ENCODE peak calls at places on chromosomes 13 and 19, in five cellular contexts. H, T, P, Q and E are unnamed samples.
A peak's percentile ranks its signal among the peaks of the same experiment; 100 is the strongest.

GRCh38 chr19:47023448-47023794 is 3.8 kb downstream of the NPAS1 start:
- DNase-seq in Q (no peak), T (no peak), P (no peak), H (no peak), E (no peak)

GRCh38 chr13:45352031-45352430 is 11.0 kb upstream of the TPT1 start:
- DNase-seq in Q (no peak), P (no peak), H (no peak), T (no peak), E (no peak)

GRCh38 chr19:14450168-14450874 is 17.2 kb downstream of the PKN1 start:
- DNase-seq in Q (peak; percentile 61), P (peak; percentile 35), H (no peak), T (no peak), E (peak; percentile 49)

GRCh38 chr13:106276876-106277275 is 258.6 kb downstream of the EFNB2 start:
- DNase-seq in T (no peak), P (no peak), Q (no peak), H (no peak), E (no peak)

GRCh38 chr13:83221813-83222241 is 660.4 kb downstream of the SLITRK1 start:
- DNase-seq in H (no peak), P (no peak), T (no peak), Q (no peak), E (no peak)

GRCh38 chr13:42883771-42884170 is 102.4 kb downstream of the FAM216B start:
- DNase-seq in H (no peak), Q (no peak), P (no peak), T (no peak), E (no peak)

GRCh38 chr19:55486971-55487883 is 1.0 kb upstream of the SSC5D start:
- DNase-seq in P (no peak), H (no peak), Q (no peak), T (no peak), E (no peak)

GRCh38 chr19:35742121-35742724 is at the start of gene IGFLR1:
- DNase-seq in P (no peak), T (no peak), H (peak; percentile 89), Q (no peak), E (peak; percentile 59)

GRCh38 chr13:65453982-65454381 is 1776.2 kb downstream of the PCDH9 start:
- DNase-seq in Q (no peak), H (no peak), T (no peak), P (no peak), E (no peak)

GRCh38 chr13:72141845-72142470 is 275.0 kb upstream of the DACH1 start:
- DNase-seq in Q (no peak), T (no peak), P (no peak), H (no peak), E (no peak)

GRCh38 chr13:99382428-99383133 is 75.4 kb upstream of the GPR183 start:
- DNase-seq in T (no peak), Q (no peak), H (peak; percentile 50), P (no peak), E (no peak)

GRCh38 chr19:18293642-18294466 is 12.4 kb upstream of the JUND start:
- DNase-seq in T (no peak), Q (no peak), H (no peak), P (no peak), E (no peak)

GRCh38 chr19:6739884-6740588 is 556 bp downstream of the TRIP10 start:
- DNase-seq in Q (peak; percentile 46), H (no peak), T (no peak), P (peak; percentile 63), E (no peak)

GRCh38 chr13:34469212-34469983 is 472.7 kb upstream of the NBEA start:
- DNase-seq in T (no peak), Q (no peak), P (no peak), H (no peak), E (no peak)

GRCh38 chr19:54160182-54160811 is 776 bp upstream of the LENG1 start:
- DNase-seq in Q (no peak), T (no peak), H (no peak), P (no peak), E (no peak)

GRCh38 chr13:91721413-91721812 is 323.0 kb downstream of the GPC5 start:
- DNase-seq in P (no peak), Q (no peak), T (no peak), H (no peak), E (no peak)

GRCh38 chr13:112601351-112601750 is 13.4 kb upstream of the TUBGCP3 start:
- DNase-seq in Q (no peak), P (no peak), T (no peak), H (no peak), E (no peak)

GRCh38 chr13:98632971-98633370 is 56.1 kb upstream of the STK24 start:
- DNase-seq in T (no peak), H (no peak), P (no peak), Q (no peak), E (no peak)

GRCh38 chr13:27977476-27978300 is 8.6 kb upstream of the CDX2 start:
- DNase-seq in H (no peak), Q (no peak), T (no peak), P (no peak), E (no peak)

GRCh38 chr13:27171244-27171829 is at the start of gene USP12:
- DNase-seq in Q (no peak), H (peak; percentile 45), T (peak; percentile 70), P (peak; percentile 43), E (no peak)

GRCh38 chr13:46178143-46178542 is 3.8 kb downstream of the LCP1 start:
- DNase-seq in T (no peak), H (no peak), Q (no peak), P (no peak), E (no peak)

GRCh38 chr19:58409010-58409790 is 751 bp downstream of the ZNF584 start:
- DNase-seq in T (peak; percentile 54), Q (peak; percentile 21), P (peak; percentile 33), H (no peak), E (no peak)

GRCh38 chr13:102440259-102440936 is 38.5 kb upstream of the FGF14 start:
- DNase-seq in H (no peak), Q (no peak), T (peak; percentile 49), P (no peak), E (no peak)

GRCh38 chr13:53398051-53398450 is 369.4 kb downstream of the OLFM4 start:
- DNase-seq in H (no peak), P (no peak), Q (no peak), T (no peak), E (no peak)

GRCh38 chr19:11649941-11650340 is 52.7 kb downstream of the ZNF627 start:
- DNase-seq in H (no peak), T (no peak), P (no peak), Q (no peak), E (no peak)

GRCh38 chr13:41409611-41410010 is 47.7 kb upstream of the RGCC start:
- DNase-seq in T (no peak), Q (no peak), P (no peak), H (no peak), E (no peak)

GRCh38 chr19:33502991-33503790 is 18.4 kb downstream of the PEPD start:
- DNase-seq in H (no peak), T (no peak), P (no peak), Q (no peak), E (no peak)

GRCh38 chr13:64912141-64912540 is 2318.0 kb downstream of the PCDH9 start:
- DNase-seq in T (no peak), H (no peak), Q (no peak), P (no peak), E (no peak)

GRCh38 chr19:38759590-38760003 is 13.7 kb downstream of the LGALS7 start:
- DNase-seq in P (no peak), H (no peak), Q (no peak), T (no peak), E (no peak)

GRCh38 chr19:17806945-17807344 is 12.0 kb downstream of the B3GNT3 start:
- DNase-seq in Q (no peak), T (no peak), P (no peak), H (no peak), E (no peak)

GRCh38 chr19:51688665-51689571 is 4.2 kb upstream of the SPACA6 start:
- DNase-seq in P (peak; percentile 93), H (no peak), T (peak; percentile 96), Q (peak; percentile 79), E (no peak)

GRCh38 chr13:23903906-23904280 is 6.6 kb upstream of the C1QTNF9B start:
- DNase-seq in Q (peak; percentile 34), P (no peak), T (no peak), H (no peak), E (no peak)

GRCh38 chr13:23902975-23903905 is 5.9 kb upstream of the C1QTNF9B start:
- DNase-seq in T (no peak), H (no peak), Q (peak; percentile 38), P (peak; percentile 17), E (no peak)

GRCh38 chr13:23901365-23901764 is 4.1 kb upstream of the C1QTNF9B start:
- DNase-seq in Q (no peak), T (no peak), P (no peak), H (no peak), E (no peak)

GRCh38 chr13:23898101-23898500 is 799 bp upstream of the C1QTNF9B start:
- DNase-seq in P (no peak), Q (no peak), H (no peak), T (no peak), E (no peak)

DNA sequence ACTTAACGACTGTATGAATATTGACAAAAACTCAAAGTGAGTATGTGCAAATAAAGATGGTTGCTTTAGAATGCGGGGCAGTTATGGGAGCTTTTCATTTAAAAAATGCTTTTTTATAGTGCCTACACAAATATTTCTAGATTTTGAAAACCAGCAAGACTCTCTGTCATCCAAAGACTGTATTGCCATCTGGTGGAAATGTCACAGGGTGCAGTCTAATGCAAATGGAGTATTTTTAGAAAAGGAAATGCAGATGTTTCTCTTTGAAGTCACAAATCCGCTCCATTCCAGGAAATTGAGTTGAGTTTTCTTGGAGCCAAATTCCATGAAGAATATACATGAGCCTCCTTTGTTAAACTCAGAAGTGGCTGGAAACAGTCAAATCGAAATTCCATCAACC is 2.3 kb upstream of the C1QTNF9B start:
- DNase-seq in P (no peak), H (no peak), T (no peak), Q (peak; percentile 50), E (peak; percentile 15)
- TF ChIP-seq CTCF in P (peak; percentile 77), H (peak; percentile 72), T (peak; percentile 71), Q (peak; percentile 52), E (peak; percentile 69)

GRCh38 chr19:12884926-12885748 is 1.9 kb downstream of the KLF1 start:
- DNase-seq in Q (peak; percentile 77), T (peak; percentile 67), H (peak; percentile 73), P (peak; percentile 71), E (peak; percentile 80)

GRCh38 chr19:12882589-12882988 is 1.3 kb upstream of the DNASE2 start:
- DNase-seq in Q (no peak), P (no peak), H (no peak), T (no peak), E (no peak)

GRCh38 chr19:12884202-12884601 is 2.8 kb downstream of the KLF1 start:
- DNase-seq in T (no peak), P (no peak), H (no peak), Q (no peak), E (no peak)

GRCh38 chr19:12885749-12886706 is 973 bp downstream of the KLF1 start:
- DNase-seq in Q (no peak), P (no peak), T (no peak), H (no peak), E (no peak)

GRCh38 chr19:12884627-12884925 is 2.4 kb downstream of the KLF1 start:
- DNase-seq in H (no peak), P (no peak), T (no peak), Q (no peak), E (no peak)
- TF ChIP-seq CTCF in H (no peak), P (no peak), T (no peak), Q (no peak), E (no peak)

GRCh38 chr19:8145969-8146368 is 3.4 kb downstream of the FBN3 start:
- DNase-seq in P (no peak), Q (no peak), T (no peak), H (no peak), E (no peak)
- TF ChIP-seq CTCF in P (no peak), Q (no peak), T (no peak), H (no peak), E (no peak)

GRCh38 chr13:85194482-85194881 is 604.7 kb downstream of the SLITRK6 start:
- DNase-seq in P (no peak), Q (no peak), H (no peak), T (no peak), E (no peak)
- TF ChIP-seq CTCF in P (no peak), Q (no peak), H (no peak), T (no peak), E (no peak)